ENCODE peak calls at places on chromosomes 1 and 21, in five cellular contexts. One of them, this sample, is unnamed.
A peak's percentile ranks its signal among the peaks of the same experiment; 100 is the strongest.

GRCh38 chr1:165623624-165624023 is 7.4 kb upstream of the MGST3 start:
- DNase-seq in progenitor cell of endocrine pancreas: no peak
- DNase-seq in cardiac fibroblast: no peak
- DNase-seq in GM12865: no peak
- DNase-seq in neural crest cell: no peak
- DNase-seq in this sample: no peak

GRCh38 chr1:29346573-29346972 is 110.3 kb downstream of the PTPRU start:
- DNase-seq in neural crest cell: no peak
- DNase-seq in cardiac fibroblast: no peak
- DNase-seq in progenitor cell of endocrine pancreas: no peak
- DNase-seq in GM12865: no peak
- DNase-seq in this sample: no peak

GRCh38 chr1:90826024-90826423 is 108.9 kb upstream of the BARHL2 start:
- DNase-seq in progenitor cell of endocrine pancreas: no peak
- DNase-seq in cardiac fibroblast: no peak
- DNase-seq in GM12865: no peak
- DNase-seq in neural crest cell: no peak
- DNase-seq in this sample: no peak

GRCh38 chr1:93344886-93345632 is 648 bp upstream of the DR1 start:
- DNase-seq in neural crest cell: no peak
- DNase-seq in GM12865: no peak
- DNase-seq in progenitor cell of endocrine pancreas: no peak
- DNase-seq in cardiac fibroblast: no peak
- DNase-seq in this sample: no peak

GRCh38 chr1:167171286-167171929 is 49.3 kb upstream of the POU2F1 start:
- DNase-seq in GM12865: no peak
- DNase-seq in cardiac fibroblast: peak; percentile 21
- DNase-seq in neural crest cell: no peak
- DNase-seq in progenitor cell of endocrine pancreas: no peak
- DNase-seq in this sample: no peak

GRCh38 chr1:25033828-25034451 is 103.9 kb upstream of the RUNX3 start:
- DNase-seq in GM12865: peak; percentile 92
- DNase-seq in neural crest cell: no peak
- DNase-seq in cardiac fibroblast: no peak
- DNase-seq in progenitor cell of endocrine pancreas: no peak
- DNase-seq in this sample: no peak

GRCh38 chr1:77624102-77624501 is 58.4 kb downstream of the ZZZ3 start:
- DNase-seq in cardiac fibroblast: no peak
- DNase-seq in progenitor cell of endocrine pancreas: no peak
- DNase-seq in neural crest cell: no peak
- DNase-seq in GM12865: no peak
- DNase-seq in this sample: no peak

GRCh38 chr21:14864211-14865021 is 200.4 kb downstream of the NRIP1 start:
- DNase-seq in GM12865: peak; percentile 67
- DNase-seq in neural crest cell: peak; percentile 74
- DNase-seq in progenitor cell of endocrine pancreas: peak; percentile 44
- DNase-seq in cardiac fibroblast: peak; percentile 91
- DNase-seq in this sample: no peak

GRCh38 chr1:91553196-91553595 is 52.5 kb downstream of the CDC7 start:
- DNase-seq in GM12865: no peak
- DNase-seq in neural crest cell: peak; percentile 12
- DNase-seq in progenitor cell of endocrine pancreas: no peak
- DNase-seq in cardiac fibroblast: peak; percentile 83
- DNase-seq in this sample: no peak

GRCh38 chr21:26093094-26093493 is 77.5 kb downstream of the APP start:
- DNase-seq in neural crest cell: no peak
- DNase-seq in cardiac fibroblast: peak; percentile 57
- DNase-seq in progenitor cell of endocrine pancreas: no peak
- DNase-seq in GM12865: no peak
- DNase-seq in this sample: no peak

DNA sequence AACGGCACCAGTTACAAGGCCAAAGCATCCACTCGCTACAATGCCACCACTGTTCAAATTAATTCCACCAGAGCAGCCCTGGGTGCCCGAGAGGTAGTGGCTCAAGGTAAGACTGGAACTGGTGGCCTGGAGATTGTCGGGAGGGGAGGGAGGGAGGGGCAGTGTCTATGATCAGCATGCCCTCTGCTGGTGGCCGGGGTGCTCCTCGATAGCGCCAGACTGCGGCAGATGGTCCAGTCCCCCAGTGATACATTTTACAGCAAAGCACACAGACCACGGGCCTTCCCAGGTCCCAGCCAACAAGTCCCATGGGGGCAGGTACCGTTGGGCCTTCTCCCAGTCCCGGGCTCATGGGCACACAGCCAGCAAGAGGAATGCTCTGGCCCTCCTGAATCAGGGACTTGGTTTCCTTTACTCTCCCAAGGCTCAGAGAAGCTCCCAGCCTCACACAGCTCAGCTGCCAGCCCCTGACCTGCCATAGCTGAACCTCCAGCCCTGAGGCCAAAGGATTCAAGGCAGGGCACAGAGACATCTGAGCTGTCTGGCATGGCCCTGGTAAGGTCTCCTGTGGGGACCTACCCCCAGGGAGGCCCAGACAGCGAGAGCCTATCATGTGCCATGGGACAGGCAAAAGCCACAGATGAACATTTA is 15.3 kb downstream of the ACOT7 start:
- DNase-seq in cardiac fibroblast: no peak
- DNase-seq in GM12865: no peak
- DNase-seq in progenitor cell of endocrine pancreas: no peak
- DNase-seq in neural crest cell: no peak
- DNase-seq in this sample: no peak
- TF ChIP-seq CTCF in cardiac fibroblast: no peak
- TF ChIP-seq CTCF in GM12865: no peak
- TF ChIP-seq CTCF in progenitor cell of endocrine pancreas: no peak
- TF ChIP-seq CTCF in neural crest cell: no peak
- TF ChIP-seq CTCF in this sample: no peak

GRCh38 chr1:27601321-27601770 is 2.6 kb downstream of the AHDC1 start:
- DNase-seq in neural crest cell: no peak
- DNase-seq in GM12865: no peak
- DNase-seq in progenitor cell of endocrine pancreas: no peak
- DNase-seq in cardiac fibroblast: no peak
- DNase-seq in this sample: no peak

GRCh38 chr1:27601771-27602509 is 2.0 kb downstream of the AHDC1 start:
- DNase-seq in neural crest cell: no peak
- DNase-seq in progenitor cell of endocrine pancreas: no peak
- DNase-seq in GM12865: no peak
- DNase-seq in cardiac fibroblast: no peak
- DNase-seq in this sample: no peak

GRCh38 chr1:27603320-27603961 is 503 bp downstream of the AHDC1 start:
- DNase-seq in neural crest cell: no peak
- DNase-seq in cardiac fibroblast: no peak
- DNase-seq in GM12865: peak; percentile 51
- DNase-seq in progenitor cell of endocrine pancreas: no peak
- DNase-seq in this sample: peak; percentile 43

GRCh38 chr1:27603962-27604578 is at the start of gene AHDC1:
- DNase-seq in neural crest cell: peak; percentile 85
- DNase-seq in GM12865: peak; percentile 95
- DNase-seq in progenitor cell of endocrine pancreas: peak; percentile 85
- DNase-seq in cardiac fibroblast: peak; percentile 91
- DNase-seq in this sample: peak; percentile 89

DNA sequence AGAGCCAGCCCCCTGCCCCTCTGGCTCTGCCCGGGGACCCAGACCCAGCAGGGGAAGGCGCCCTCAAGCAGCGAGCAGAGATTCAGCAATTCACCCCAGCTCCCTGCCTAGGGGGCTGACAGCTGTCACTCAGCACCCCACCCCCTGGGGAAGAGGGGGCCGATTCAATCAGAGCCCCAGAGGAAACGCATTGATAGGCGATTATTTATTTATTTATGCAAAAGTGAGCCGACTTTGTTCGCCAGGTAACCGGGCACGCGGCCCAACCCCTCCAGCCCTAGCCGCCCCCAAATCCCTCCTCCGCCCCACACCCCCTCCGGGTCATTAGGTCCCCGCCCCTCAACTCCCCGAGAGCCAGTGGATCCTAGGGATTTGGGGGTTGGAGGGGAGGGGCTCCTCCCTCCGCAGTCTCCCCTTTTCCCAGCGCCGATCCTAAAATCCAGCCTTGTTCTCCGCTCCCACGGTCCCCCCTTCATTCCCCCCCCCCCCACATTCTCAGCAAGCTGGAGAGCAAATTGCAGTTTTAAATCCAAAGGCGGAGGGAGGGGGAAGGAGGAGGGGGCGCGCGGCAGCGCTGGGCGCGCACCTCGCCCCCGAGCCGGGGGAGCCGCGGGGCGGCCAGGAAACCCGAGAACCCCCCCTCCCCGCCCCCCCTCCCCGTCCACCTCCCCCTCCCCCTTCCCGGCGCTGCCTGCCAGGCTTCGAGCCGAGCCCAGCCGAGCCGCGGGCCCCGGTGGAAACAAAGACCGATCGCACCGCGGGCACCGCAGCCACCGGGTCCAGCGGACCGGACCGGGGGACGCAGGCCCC is 1.2 kb downstream of the AHDC1 start:
- DNase-seq in progenitor cell of endocrine pancreas: peak; percentile 33
- DNase-seq in GM12865: no peak
- DNase-seq in neural crest cell: no peak
- DNase-seq in cardiac fibroblast: no peak
- DNase-seq in this sample: no peak
- TF ChIP-seq CTCF in progenitor cell of endocrine pancreas: no peak
- TF ChIP-seq CTCF in GM12865: no peak
- TF ChIP-seq CTCF in neural crest cell: no peak
- TF ChIP-seq CTCF in cardiac fibroblast: no peak
- TF ChIP-seq CTCF in this sample: no peak

DNA sequence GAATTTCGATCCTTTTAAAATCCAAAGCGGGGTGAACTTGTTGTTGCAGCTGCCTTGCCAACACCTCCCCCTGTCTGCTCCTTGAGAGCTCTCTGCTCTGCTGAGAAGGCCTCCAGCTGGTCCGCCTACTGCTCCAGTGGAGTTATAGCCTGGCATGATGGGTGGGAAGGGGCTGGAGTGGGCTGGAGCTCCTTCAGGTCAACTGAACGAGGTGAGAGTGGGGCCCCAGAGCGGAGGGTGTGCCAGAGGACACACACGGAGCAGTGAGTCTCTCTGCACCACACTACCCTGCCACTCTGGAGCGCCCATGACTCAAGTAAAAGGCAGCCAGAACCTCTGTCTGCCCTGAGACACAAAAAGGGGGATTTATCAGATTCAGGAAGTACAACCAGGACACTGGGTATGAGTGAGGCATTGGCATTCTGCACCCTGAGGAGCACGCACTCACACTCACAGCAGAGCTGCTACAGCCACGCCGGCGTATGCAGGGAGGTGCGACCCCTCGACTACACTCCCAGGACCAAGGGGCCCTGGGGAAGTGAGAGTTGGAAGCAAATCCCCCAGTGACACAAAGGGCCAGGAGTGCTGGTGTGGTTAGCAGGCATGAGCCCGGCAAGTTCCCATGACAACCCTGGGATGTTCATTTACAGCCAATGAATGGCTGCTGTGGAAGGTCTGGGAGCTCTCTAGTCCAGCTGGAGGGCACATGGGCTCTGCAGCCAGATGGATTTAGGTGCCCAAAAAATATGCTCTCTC is 28.0 kb upstream of the EVA1B start:
- DNase-seq in cardiac fibroblast: peak; percentile 92
- DNase-seq in progenitor cell of endocrine pancreas: no peak
- DNase-seq in GM12865: no peak
- DNase-seq in neural crest cell: peak; percentile 30
- DNase-seq in this sample: no peak
- TF ChIP-seq CTCF in cardiac fibroblast: peak; percentile 7
- TF ChIP-seq CTCF in progenitor cell of endocrine pancreas: no peak
- TF ChIP-seq CTCF in GM12865: no peak
- TF ChIP-seq CTCF in neural crest cell: no peak
- TF ChIP-seq CTCF in this sample: no peak

GRCh38 chr1:67285780-67286488 is 21.7 kb upstream of the IL12RB2 start:
- DNase-seq in cardiac fibroblast: peak; percentile 14
- DNase-seq in GM12865: peak; percentile 60
- DNase-seq in neural crest cell: no peak
- DNase-seq in progenitor cell of endocrine pancreas: no peak
- DNase-seq in this sample: no peak
- TF ChIP-seq CTCF in cardiac fibroblast: no peak
- TF ChIP-seq CTCF in GM12865: no peak
- TF ChIP-seq CTCF in neural crest cell: no peak
- TF ChIP-seq CTCF in progenitor cell of endocrine pancreas: no peak
- TF ChIP-seq CTCF in this sample: no peak

DNA sequence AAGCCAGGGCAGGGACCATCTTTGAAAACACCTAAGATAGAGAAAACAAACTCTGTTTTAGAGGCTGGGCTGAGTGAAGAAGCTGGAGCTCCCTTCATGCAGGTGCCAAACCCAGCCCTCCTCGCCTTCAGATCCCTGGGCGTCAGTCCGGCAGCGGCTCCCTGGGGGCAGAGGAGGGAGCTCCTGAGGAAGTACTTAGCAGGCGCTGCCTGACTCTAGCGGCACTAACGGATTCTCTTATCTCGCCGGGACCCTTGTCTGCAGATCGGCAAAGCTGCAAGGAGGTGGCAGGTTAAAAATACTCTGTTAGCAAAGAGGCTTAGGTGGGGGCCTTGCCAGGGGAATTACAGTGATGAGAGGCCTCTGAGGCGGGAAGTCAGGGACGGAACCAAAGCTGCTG is 79.6 kb downstream of the PLXNA2 start:
- DNase-seq in GM12865: no peak
- DNase-seq in progenitor cell of endocrine pancreas: no peak
- DNase-seq in neural crest cell: no peak
- DNase-seq in cardiac fibroblast: no peak
- DNase-seq in this sample: no peak
- TF ChIP-seq CTCF in GM12865: no peak
- TF ChIP-seq CTCF in progenitor cell of endocrine pancreas: no peak
- TF ChIP-seq CTCF in neural crest cell: no peak
- TF ChIP-seq CTCF in cardiac fibroblast: no peak
- TF ChIP-seq CTCF in this sample: no peak

DNA sequence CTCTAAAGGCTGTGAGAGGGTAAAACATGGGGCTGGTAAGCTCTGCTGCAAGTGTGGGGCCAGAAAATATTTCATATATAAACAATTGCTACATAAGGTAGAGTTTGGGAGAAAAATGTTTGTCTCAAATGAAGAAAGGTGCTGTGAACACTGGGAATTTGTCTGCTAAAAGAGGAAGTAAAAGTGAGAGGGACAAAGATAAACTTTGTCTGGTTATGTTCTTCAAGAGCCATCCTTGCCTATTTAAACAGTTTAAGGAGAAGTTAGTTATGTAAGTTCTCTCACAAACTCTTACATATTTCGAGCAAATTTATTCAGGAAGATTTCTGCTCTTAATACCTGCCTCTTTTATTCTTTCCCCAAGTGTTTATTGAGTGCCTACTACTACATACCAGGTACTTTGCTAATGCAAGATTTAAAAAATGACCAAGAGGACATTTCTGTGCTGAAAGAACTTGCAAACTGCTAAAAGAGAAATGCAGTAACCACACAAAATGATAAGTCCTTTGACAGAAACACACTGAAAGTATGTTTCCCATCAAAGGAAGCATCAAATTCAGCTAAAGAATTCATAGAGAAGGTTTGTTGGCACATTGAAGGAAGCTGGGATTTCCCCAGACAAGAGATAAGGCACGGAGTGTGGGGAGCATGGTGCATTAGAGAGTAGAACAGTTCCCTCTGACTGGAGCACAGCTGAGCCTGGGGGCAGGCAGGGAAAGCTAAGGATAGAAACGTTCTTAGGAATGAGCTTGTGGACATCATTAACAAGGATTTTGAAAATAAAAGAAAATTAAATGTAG is 549.1 kb downstream of the PTBP2 start:
- DNase-seq in GM12865: no peak
- DNase-seq in neural crest cell: no peak
- DNase-seq in progenitor cell of endocrine pancreas: no peak
- DNase-seq in cardiac fibroblast: peak; percentile 22
- DNase-seq in this sample: no peak
- TF ChIP-seq CTCF in GM12865: no peak
- TF ChIP-seq CTCF in neural crest cell: no peak
- TF ChIP-seq CTCF in progenitor cell of endocrine pancreas: no peak
- TF ChIP-seq CTCF in cardiac fibroblast: no peak
- TF ChIP-seq CTCF in this sample: no peak

This sample was measured in activated B cell treated with CpG ODN at 0.5 μM for 24 hours.